ENCODE peak calls at places on chromosomes 12 and 14, in four cellular contexts. S is Karpas-422; R is CD8-positive, alpha-beta T cell; T is endodermal cell. Q is an unnamed sample.
A peak's percentile ranks its signal among the peaks of the same experiment; 100 is the strongest.

GRCh38 chr14:24337824-24338175 is 2.0 kb downstream of the RIPK3 start:
- DNase-seq in T (no peak), R (no peak), S (no peak), Q (peak; percentile 28)

GRCh38 chr12:77521458-77522115 is 309.1 kb upstream of the NAV3 start:
- DNase-seq in S (no peak), R (no peak), T (no peak), Q (no peak)

GRCh38 chr14:30620178-30620577 is 1.9 kb upstream of the SCFD1 start:
- DNase-seq in T (no peak), R (no peak), S (peak; percentile 87), Q (no peak)

GRCh38 chr12:4444031-4444430 is 1.6 kb downstream of the FGF6 start:
- DNase-seq in S (no peak), R (no peak), T (no peak), Q (no peak)

GRCh38 chr12:122187466-122187865 is 4.5 kb downstream of the LRRC43 start:
- DNase-seq in R (no peak), T (peak; percentile 55), S (no peak), Q (no peak)

GRCh38 chr14:103735022-103735421 is 19.4 kb downstream of the ZFYVE21 start:
- DNase-seq in R (no peak), S (no peak), T (no peak), Q (no peak)

GRCh38 chr12:87136330-87136976 is 880.3 kb upstream of the MGAT4C start:
- DNase-seq in S (no peak), R (no peak), T (no peak), Q (no peak)

GRCh38 chr12:113647048-113647447 is 175.4 kb upstream of the LHX5 start:
- DNase-seq in R (no peak), T (peak; percentile 79), S (peak; percentile 70), Q (no peak)

GRCh38 chr12:3898751-3899150 is 25.6 kb upstream of the PARP11 start:
- DNase-seq in S (no peak), T (no peak), R (no peak), Q (no peak)

GRCh38 chr12:92224685-92225331 is 79.2 kb upstream of the BTG1 start:
- DNase-seq in S (no peak), R (no peak), T (peak; percentile 58), Q (no peak)

DNA sequence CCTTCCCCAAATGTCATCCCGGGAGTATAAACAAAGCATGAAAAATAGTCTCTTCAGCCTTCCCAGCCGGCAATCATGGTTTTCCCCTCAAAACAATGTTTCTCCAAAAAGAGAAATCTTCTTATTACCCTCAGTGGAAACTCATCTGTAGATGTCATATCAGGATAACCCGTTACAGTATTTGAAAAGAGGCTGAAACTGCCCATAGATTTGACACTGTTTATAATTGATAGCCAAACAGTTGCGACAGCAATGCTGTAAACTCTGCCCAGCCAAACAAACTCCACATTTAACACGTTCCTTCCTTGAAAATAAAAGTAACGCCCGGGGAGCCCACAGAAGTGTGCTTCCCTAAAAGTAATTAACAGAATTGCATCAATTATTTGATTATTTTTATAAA is 201.3 kb upstream of the FOXN3 start:
- DNase-seq in R (no peak), T (no peak), S (no peak), Q (no peak)
- H3K4me1 ChIP-seq in R (peaks cover 60% of the 10 kb centered on the region), T (peaks cover 13% of the 10 kb centered on the region), S (peaks cover 40% of the 10 kb centered on the region), Q (peaks cover 35% of the 10 kb centered on the region)

GRCh38 chr12:56715798-56716197 is 9.3 kb downstream of the NACA start:
- DNase-seq in S (no peak), T (no peak), R (no peak), Q (no peak)

GRCh38 chr12:56716458-56716857 is 8.6 kb downstream of the NACA start:
- DNase-seq in T (no peak), R (no peak), S (no peak), Q (no peak)

GRCh38 chr12:56718636-56719035 is 6.5 kb downstream of the NACA start:
- DNase-seq in S (no peak), T (peak; percentile 45), R (no peak), Q (no peak)

GRCh38 chr12:56718167-56718566 is 6.9 kb downstream of the NACA start:
- DNase-seq in R (no peak), S (no peak), T (peak; percentile 40), Q (no peak)

GRCh38 chr12:56716933-56717880 is 7.9 kb downstream of the NACA start:
- DNase-seq in T (no peak), R (no peak), S (no peak), Q (no peak)
- H3K4me1 ChIP-seq in T (no peaks in the 10 kb centered on the region), R (peaks cover 54% of the 10 kb centered on the region), S (peaks cover 58% of the 10 kb centered on the region), Q (peaks cover 54% of the 10 kb centered on the region)

GRCh38 chr12:128314611-128315010 is 47.6 kb downstream of the TMEM132C start:
- DNase-seq in T (peak; percentile 55), S (no peak), R (no peak), Q (no peak)
- H3K4me1 ChIP-seq in T (peaks cover 2% of the 10 kb centered on the region), S (no peaks in the 10 kb centered on the region), R (no peaks in the 10 kb centered on the region), Q (no peaks in the 10 kb centered on the region)

GRCh38 chr14:56895154-56895553 is 84.9 kb upstream of the OTX2 start:
- DNase-seq in R (no peak), S (no peak), T (peak; percentile 65), Q (no peak)
- H3K4me1 ChIP-seq in R (no peaks in the 10 kb centered on the region), S (no peaks in the 10 kb centered on the region), T (no peaks in the 10 kb centered on the region), Q (no peaks in the 10 kb centered on the region)

Q was measured in upper lobe of left lung.